ENCODE peak calls at places on chromosomes 2 and 18, in four cellular contexts. One of them, this sample, is unnamed.
A peak's percentile ranks its signal among the peaks of the same experiment; 100 is the strongest.

GRCh38 chr2:39881494-39881893 is 102.4 kb upstream of the THUMPD2 start:
- DNase-seq in right lobe of liver: no peak
- DNase-seq in mucosa of descending colon: no peak
- DNase-seq in fibroblast of lung: no peak
- DNase-seq in this sample: peak; percentile 96

GRCh38 chr2:9333591-9334171 is 89.6 kb downstream of the ITGB1BP1 start:
- DNase-seq in mucosa of descending colon: peak; percentile 65
- DNase-seq in right lobe of liver: peak; percentile 57
- DNase-seq in fibroblast of lung: peak; percentile 87
- DNase-seq in this sample: peak; percentile 83

GRCh38 chr2:10501521-10501961 is 53.4 kb upstream of the ODC1 start:
- DNase-seq in right lobe of liver: no peak
- DNase-seq in mucosa of descending colon: no peak
- DNase-seq in fibroblast of lung: no peak
- DNase-seq in this sample: no peak

GRCh38 chr2:3379339-3379646 is 201 bp upstream of the TRAPPC12 start:
- DNase-seq in fibroblast of lung: no peak
- DNase-seq in right lobe of liver: no peak
- DNase-seq in mucosa of descending colon: no peak
- DNase-seq in this sample: no peak

GRCh38 chr2:143937563-143938346 is 582.2 kb downstream of the ZEB2 start:
- DNase-seq in mucosa of descending colon: no peak
- DNase-seq in fibroblast of lung: peak; percentile 53
- DNase-seq in right lobe of liver: no peak
- DNase-seq in this sample: no peak

GRCh38 chr2:86747708-86748627 is 27.9 kb downstream of the RMND5A start:
- DNase-seq in mucosa of descending colon: no peak
- DNase-seq in fibroblast of lung: peak; percentile 94
- DNase-seq in right lobe of liver: no peak
- DNase-seq in this sample: peak; percentile 89

GRCh38 chr2:119753041-119753929 is 6.4 kb upstream of the PTPN4 start:
- DNase-seq in mucosa of descending colon: no peak
- DNase-seq in fibroblast of lung: peak; percentile 66
- DNase-seq in right lobe of liver: no peak
- DNase-seq in this sample: peak; percentile 61

GRCh38 chr2:27356382-27357181 is at the start of gene GTF3C2:
- DNase-seq in mucosa of descending colon: peak; percentile 95
- DNase-seq in right lobe of liver: peak; percentile 93
- DNase-seq in fibroblast of lung: peak; percentile 98
- DNase-seq in this sample: peak; percentile 88

GRCh38 chr18:36314098-36314497 is 16.6 kb downstream of the FHOD3 start:
- DNase-seq in right lobe of liver: no peak
- DNase-seq in fibroblast of lung: peak; percentile 31
- DNase-seq in mucosa of descending colon: no peak
- DNase-seq in this sample: peak; percentile 59

GRCh38 chr2:1437101-1437500 is 23.8 kb downstream of the TPO start:
- DNase-seq in right lobe of liver: no peak
- DNase-seq in mucosa of descending colon: no peak
- DNase-seq in fibroblast of lung: no peak
- DNase-seq in this sample: no peak

GRCh38 chr18:47931707-47932103 is 1.2 kb upstream of the SMAD2 start:
- DNase-seq in mucosa of descending colon: peak; percentile 52
- DNase-seq in fibroblast of lung: peak; percentile 34
- DNase-seq in right lobe of liver: no peak
- DNase-seq in this sample: peak; percentile 39

GRCh38 chr2:176242211-176242610 is 27.0 kb upstream of the MTX2 start:
- DNase-seq in right lobe of liver: no peak
- DNase-seq in fibroblast of lung: no peak
- DNase-seq in mucosa of descending colon: no peak
- DNase-seq in this sample: no peak

GRCh38 chr2:169528271-169528701 is 18.8 kb downstream of the KLHL41 start:
- DNase-seq in mucosa of descending colon: peak; percentile 55
- DNase-seq in right lobe of liver: peak; percentile 53
- DNase-seq in fibroblast of lung: peak; percentile 55
- DNase-seq in this sample: peak; percentile 56

GRCh38 chr18:8659609-8660242 is 45.6 kb upstream of the MTCL1 start:
- DNase-seq in right lobe of liver: no peak
- DNase-seq in fibroblast of lung: no peak
- DNase-seq in mucosa of descending colon: no peak
- DNase-seq in this sample: no peak

GRCh38 chr18:36153203-36153602 is 23.5 kb downstream of the ELP2 start:
- DNase-seq in fibroblast of lung: peak; percentile 80
- DNase-seq in right lobe of liver: peak; percentile 39
- DNase-seq in mucosa of descending colon: no peak
- DNase-seq in this sample: no peak

GRCh38 chr2:173997779-173998178 is 32.6 kb upstream of the SP3 start:
- DNase-seq in fibroblast of lung: peak; percentile 68
- DNase-seq in mucosa of descending colon: no peak
- DNase-seq in right lobe of liver: no peak
- DNase-seq in this sample: no peak

GRCh38 chr2:27006602-27007415 is 26.0 kb upstream of the TMEM214 start:
- DNase-seq in right lobe of liver: no peak
- DNase-seq in mucosa of descending colon: no peak
- DNase-seq in fibroblast of lung: no peak
- DNase-seq in this sample: no peak

GRCh38 chr18:64966667-64967066 is 784.1 kb upstream of the CDH7 start:
- DNase-seq in mucosa of descending colon: no peak
- DNase-seq in right lobe of liver: no peak
- DNase-seq in fibroblast of lung: no peak
- DNase-seq in this sample: peak; percentile 6

GRCh38 chr2:231037731-231038482 is 584 bp downstream of the C2orf72 start:
- DNase-seq in right lobe of liver: peak; percentile 50
- DNase-seq in fibroblast of lung: no peak
- DNase-seq in mucosa of descending colon: peak; percentile 74
- DNase-seq in this sample: no peak

GRCh38 chr18:48442761-48443160 is 33.6 kb upstream of the ZBTB7C start:
- DNase-seq in fibroblast of lung: no peak
- DNase-seq in right lobe of liver: no peak
- DNase-seq in mucosa of descending colon: no peak
- DNase-seq in this sample: peak; percentile 43

GRCh38 chr2:18626958-18627650 is 37.7 kb upstream of the NT5C1B start:
- DNase-seq in mucosa of descending colon: no peak
- DNase-seq in fibroblast of lung: peak; percentile 45
- DNase-seq in right lobe of liver: no peak
- DNase-seq in this sample: no peak

GRCh38 chr18:396251-396555 is 104.3 kb downstream of the COLEC12 start:
- DNase-seq in fibroblast of lung: no peak
- DNase-seq in right lobe of liver: no peak
- DNase-seq in mucosa of descending colon: no peak
- DNase-seq in this sample: no peak

GRCh38 chr18:50973367-50974126 is 5.7 kb downstream of the ELAC1 start:
- DNase-seq in fibroblast of lung: peak; percentile 59
- DNase-seq in right lobe of liver: no peak
- DNase-seq in mucosa of descending colon: no peak
- DNase-seq in this sample: peak; percentile 96

GRCh38 chr18:50970006-50970405 is 2.2 kb downstream of the ELAC1 start:
- DNase-seq in fibroblast of lung: no peak
- DNase-seq in mucosa of descending colon: peak; percentile 67
- DNase-seq in right lobe of liver: peak; percentile 54
- DNase-seq in this sample: peak; percentile 43

GRCh38 chr18:55768255-55768654 is 180.3 kb upstream of the TCF4 start:
- DNase-seq in right lobe of liver: no peak
- DNase-seq in mucosa of descending colon: no peak
- DNase-seq in fibroblast of lung: no peak
- DNase-seq in this sample: peak; percentile 45

GRCh38 chr2:237674731-237675276 is 47.4 kb downstream of the LRRFIP1 start:
- DNase-seq in mucosa of descending colon: peak; percentile 88
- DNase-seq in fibroblast of lung: peak; percentile 80
- DNase-seq in right lobe of liver: peak; percentile 89
- DNase-seq in this sample: peak; percentile 78

GRCh38 chr2:176122633-176123482 is at the start of gene HOXD9:
- DNase-seq in mucosa of descending colon: peak; percentile 78
- DNase-seq in fibroblast of lung: no peak
- DNase-seq in right lobe of liver: no peak
- DNase-seq in this sample: no peak

GRCh38 chr2:202756598-202756997 is 115.0 kb downstream of the ICA1L start:
- DNase-seq in right lobe of liver: no peak
- DNase-seq in mucosa of descending colon: no peak
- DNase-seq in fibroblast of lung: no peak
- DNase-seq in this sample: no peak

GRCh38 chr18:58505181-58505580 is 123.7 kb downstream of the ALPK2 start:
- DNase-seq in fibroblast of lung: no peak
- DNase-seq in mucosa of descending colon: no peak
- DNase-seq in right lobe of liver: no peak
- DNase-seq in this sample: no peak

GRCh38 chr2:3001595-3002184 is 375.9 kb downstream of the EIPR1 start:
- DNase-seq in mucosa of descending colon: no peak
- DNase-seq in fibroblast of lung: no peak
- DNase-seq in right lobe of liver: no peak
- DNase-seq in this sample: no peak

GRCh38 chr2:23027396-23027795 is 357.6 kb upstream of the KLHL29 start:
- DNase-seq in fibroblast of lung: no peak
- DNase-seq in right lobe of liver: no peak
- DNase-seq in mucosa of descending colon: no peak
- DNase-seq in this sample: no peak

GRCh38 chr2:128789776-128790455 is 471.2 kb upstream of the HS6ST1 start:
- DNase-seq in fibroblast of lung: no peak
- DNase-seq in mucosa of descending colon: no peak
- DNase-seq in right lobe of liver: no peak
- DNase-seq in this sample: no peak

GRCh38 chr2:31693882-31694281 is 113.1 kb upstream of the SRD5A2 start:
- DNase-seq in fibroblast of lung: peak; percentile 21
- DNase-seq in right lobe of liver: no peak
- DNase-seq in mucosa of descending colon: no peak
- DNase-seq in this sample: no peak

GRCh38 chr18:74013955-74014354 is 133.7 kb downstream of the FBXO15 start:
- DNase-seq in fibroblast of lung: peak; percentile 69
- DNase-seq in right lobe of liver: no peak
- DNase-seq in mucosa of descending colon: no peak
- DNase-seq in this sample: peak; percentile 90

GRCh38 chr2:168912466-168913170 is 11.5 kb downstream of the G6PC2 start:
- DNase-seq in right lobe of liver: peak; percentile 46
- DNase-seq in mucosa of descending colon: peak; percentile 34
- DNase-seq in fibroblast of lung: peak; percentile 19
- DNase-seq in this sample: no peak

GRCh38 chr2:223930002-223930976 is 14.8 kb downstream of the WDFY1 start:
- DNase-seq in mucosa of descending colon: no peak
- DNase-seq in right lobe of liver: peak; percentile 75
- DNase-seq in fibroblast of lung: peak; percentile 76
- DNase-seq in this sample: no peak

GRCh38 chr2:99988567-99988966 is 153.8 kb downstream of the AFF3 start:
- DNase-seq in right lobe of liver: no peak
- DNase-seq in mucosa of descending colon: no peak
- DNase-seq in fibroblast of lung: no peak
- DNase-seq in this sample: no peak

DNA sequence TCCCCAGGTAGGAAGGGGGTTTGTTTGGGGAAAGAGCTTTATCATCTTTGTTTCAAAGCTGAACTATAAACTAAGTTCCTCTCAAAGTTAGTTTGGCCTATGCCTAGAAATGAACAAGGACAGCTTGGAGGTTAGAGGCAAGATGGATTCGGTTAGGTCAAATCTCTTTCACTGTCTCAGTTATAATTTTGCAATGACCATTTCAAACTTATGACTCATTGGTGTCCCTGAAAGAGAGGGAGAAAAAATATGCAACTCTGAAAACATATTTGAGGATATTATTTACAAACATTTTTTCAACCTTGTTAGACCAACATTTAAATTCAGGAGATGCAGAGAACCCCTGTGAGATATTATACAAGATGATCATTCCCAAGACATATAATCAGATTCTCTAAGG is 95.7 kb downstream of the EFEMP1 start:
- DNase-seq in fibroblast of lung: no peak
- DNase-seq in mucosa of descending colon: no peak
- DNase-seq in right lobe of liver: no peak
- DNase-seq in this sample: peak; percentile 25
- H3K4me3 ChIP-seq in fibroblast of lung: no peak overlapping the region
- H3K4me3 ChIP-seq in mucosa of descending colon: no peak overlapping the region
- H3K4me3 ChIP-seq in right lobe of liver: no peak overlapping the region
- H3K4me3 ChIP-seq in this sample: no peak overlapping the region

GRCh38 chr2:239824051-239824694 is 201.0 kb downstream of the NDUFA10 start:
- DNase-seq in fibroblast of lung: no peak
- DNase-seq in mucosa of descending colon: peak; percentile 2
- DNase-seq in right lobe of liver: no peak
- DNase-seq in this sample: peak; percentile 68
- TF ChIP-seq CTCF in fibroblast of lung: no peak
- TF ChIP-seq CTCF in mucosa of descending colon: no peak
- TF ChIP-seq CTCF in right lobe of liver: peak; percentile 3
- TF ChIP-seq CTCF in this sample: peak; percentile 21

GRCh38 chr2:178767099-178768060 is 39.8 kb downstream of the TTN start:
- DNase-seq in right lobe of liver: no peak
- DNase-seq in mucosa of descending colon: no peak
- DNase-seq in fibroblast of lung: no peak
- DNase-seq in this sample: no peak
- H3K36me3 ChIP-seq in right lobe of liver: no peaks in the 10 kb centered on the region
- H3K36me3 ChIP-seq in mucosa of descending colon: no peaks in the 10 kb centered on the region
- H3K36me3 ChIP-seq in fibroblast of lung: no peaks in the 10 kb centered on the region
- H3K36me3 ChIP-seq in this sample: no peaks in the 10 kb centered on the region

GRCh38 chr2:240519396-240520142 is 38.2 kb downstream of the ANKMY1 start:
- DNase-seq in mucosa of descending colon: no peak
- DNase-seq in fibroblast of lung: peak; percentile 45
- DNase-seq in right lobe of liver: no peak
- DNase-seq in this sample: no peak
- H3K4me3 ChIP-seq in mucosa of descending colon: no peak overlapping the region
- H3K4me3 ChIP-seq in fibroblast of lung: peak overlapping the region; percentile 38
- H3K4me3 ChIP-seq in right lobe of liver: no peak overlapping the region
- H3K4me3 ChIP-seq in this sample: no peak overlapping the region

GRCh38 chr2:236503100-236503499 is 66.5 kb upstream of the ACKR3 start:
- DNase-seq in fibroblast of lung: no peak
- DNase-seq in right lobe of liver: no peak
- DNase-seq in mucosa of descending colon: no peak
- DNase-seq in this sample: no peak
- TF ChIP-seq CTCF in fibroblast of lung: peak; percentile 15
- TF ChIP-seq CTCF in right lobe of liver: no peak
- TF ChIP-seq CTCF in mucosa of descending colon: no peak
- TF ChIP-seq CTCF in this sample: peak; percentile 16

DNA sequence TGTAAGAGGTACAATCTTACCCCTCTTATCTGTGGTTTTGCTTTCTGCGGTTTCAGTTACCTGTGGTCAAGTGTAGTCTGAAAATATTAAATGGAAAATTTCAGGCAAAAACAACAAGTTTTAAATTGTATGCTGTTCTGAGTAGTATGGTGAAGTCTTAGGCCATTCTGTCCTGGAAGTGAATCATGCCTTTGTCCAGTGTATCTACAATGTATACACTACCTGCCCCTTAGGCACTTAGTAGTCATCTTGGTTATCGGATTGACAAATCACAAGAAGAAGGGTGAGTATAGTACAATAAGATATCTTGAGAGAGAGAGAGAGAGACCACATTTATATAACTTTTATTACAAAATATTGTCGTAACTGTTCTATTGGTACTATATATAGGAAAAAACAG is 43.5 kb downstream of the RAB3GAP1 start:
- DNase-seq in mucosa of descending colon: no peak
- DNase-seq in right lobe of liver: no peak
- DNase-seq in fibroblast of lung: no peak
- DNase-seq in this sample: peak; percentile 81
- H3K36me3 ChIP-seq in mucosa of descending colon: no peaks in the 10 kb centered on the region
- H3K36me3 ChIP-seq in right lobe of liver: no peaks in the 10 kb centered on the region
- H3K36me3 ChIP-seq in fibroblast of lung: no peaks in the 10 kb centered on the region
- H3K36me3 ChIP-seq in this sample: no peaks in the 10 kb centered on the region

This sample was measured in bronchial epithelial cell.